ENCODE peak calls at places on chromosomes 1 and 21, in nine cellular contexts. O is ovary, H is heart left ventricle, Q is kidney, R is OCI-LY7, N is breast epithelium, S is psoas muscle, K is fibroblast of lung, T is left ventricle myocardium inferior. M is an unnamed sample.

GRCh38 chr21:39020751-39021474 is 162.3 kb downstream of the PSMG1 start:
- DNase-seq in O (peak; percentile 75), H (no peak), Q (peak; percentile 93), R (no peak), N (no peak), S (no peak), K (peak; percentile 85), T (peak; percentile 36), M (no peak)

GRCh38 chr1:34829250-34829649 is 30.3 kb downstream of the SMIM12 start:
- DNase-seq in O (no peak), H (no peak), Q (no peak), R (no peak), N (no peak), S (no peak), K (no peak), T (no peak), M (no peak)

GRCh38 chr21:43703068-43703880 is 15.7 kb upstream of the PDXK start:
- DNase-seq in O (no peak), H (peak; percentile 58), Q (peak; percentile 80), R (no peak), N (no peak), S (peak; percentile 64), K (peak; percentile 74), T (peak; percentile 71), M (no peak)

GRCh38 chr1:154573168-154573510 is 5.6 kb downstream of the CHRNB2 start:
- DNase-seq in O (no peak), H (no peak), Q (no peak), R (peak; percentile 18), N (no peak), S (no peak), K (no peak), T (no peak), M (no peak)

GRCh38 chr1:26694185-26694572 is 1.6 kb upstream of the ARID1A start:
- DNase-seq in O (peak; percentile 15), H (no peak), Q (no peak), R (no peak), N (no peak), S (no peak), K (no peak), T (no peak), M (no peak)

GRCh38 chr1:96918406-96918805 is 196.8 kb downstream of the PTBP2 start:
- DNase-seq in O (no peak), H (no peak), Q (no peak), R (no peak), N (no peak), S (no peak), K (peak; percentile 77), T (no peak), M (no peak)

GRCh38 chr1:234659538-234659937 is 49.6 kb upstream of the IRF2BP2 start:
- DNase-seq in O (peak; percentile 74), H (no peak), Q (no peak), R (no peak), N (no peak), S (no peak), K (peak; percentile 68), T (no peak), M (no peak)

GRCh38 chr1:12454406-12455391 is 163.3 kb downstream of the DHRS3 start:
- DNase-seq in O (no peak), H (no peak), Q (peak; percentile 87), R (no peak), N (no peak), S (peak; percentile 80), K (peak; percentile 52), T (no peak), M (no peak)

GRCh38 chr1:180231506-180232420 is 1.7 kb downstream of the LHX4 start:
- DNase-seq in O (no peak), H (no peak), Q (no peak), R (peak; percentile 19), N (no peak), S (no peak), K (peak; percentile 46), T (no peak), M (peak; percentile 78)

GRCh38 chr21:27149034-27149433 is 182.1 kb upstream of the ADAMTS5 start:
- DNase-seq in O (no peak), H (no peak), Q (no peak), R (no peak), N (no peak), S (no peak), K (no peak), T (no peak), M (no peak)

GRCh38 chr21:27146268-27146667 is 179.4 kb upstream of the ADAMTS5 start:
- DNase-seq in O (no peak), H (no peak), Q (no peak), R (no peak), N (no peak), S (no peak), K (no peak), T (no peak), M (no peak)

GRCh38 chr21:27145134-27145798 is 178.4 kb upstream of the ADAMTS5 start:
- DNase-seq in O (no peak), H (no peak), Q (no peak), R (no peak), N (no peak), S (no peak), K (no peak), T (no peak), M (no peak)

DNA sequence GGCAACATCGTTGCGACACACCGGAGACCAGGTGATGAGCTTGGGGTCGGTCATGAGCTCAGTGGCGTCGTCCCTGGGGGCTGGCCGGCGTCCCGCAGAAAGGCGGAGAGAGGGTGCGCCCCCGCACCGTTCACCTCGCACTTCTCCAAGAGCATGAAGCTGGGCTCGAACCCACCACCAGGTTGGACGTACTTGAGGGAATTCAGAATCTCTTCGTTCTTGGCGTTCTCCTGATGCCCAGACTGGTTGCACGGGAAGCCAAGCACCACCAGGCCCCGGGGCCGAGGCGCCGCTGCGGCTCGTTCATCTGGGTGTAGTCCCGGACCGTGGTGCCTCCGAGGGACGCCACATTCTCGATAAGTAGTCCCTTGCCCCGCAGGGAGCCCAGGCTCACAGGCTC is 176.6 kb upstream of the ADAMTS5 start:
- DNase-seq in O (no peak), H (no peak), Q (peak; percentile 62), R (no peak), N (no peak), S (peak; percentile 46), K (no peak), T (no peak), M (no peak)
- H3K9me3 ChIP-seq in O (no peaks in the 10 kb centered on the region), H (no peaks in the 10 kb centered on the region), Q (no peaks in the 10 kb centered on the region), R (peaks cover 13% of the 10 kb centered on the region), N (peaks cover 3% of the 10 kb centered on the region), S (no peaks in the 10 kb centered on the region), K (no peaks in the 10 kb centered on the region), T (no peaks in the 10 kb centered on the region), M (no peaks in the 10 kb centered on the region)

GRCh38 chr1:160219062-160219929 is 14.1 kb downstream of the PEA15 start:
- DNase-seq in O (peak; percentile 54), H (peak; percentile 55), Q (no peak), R (no peak), N (peak; percentile 61), S (no peak), K (peak; percentile 84), T (peak; percentile 38), M (peak; percentile 40)

GRCh38 chr1:160211010-160211790 is 6.0 kb downstream of the PEA15 start:
- DNase-seq in O (no peak), H (no peak), Q (no peak), R (no peak), N (no peak), S (no peak), K (no peak), T (no peak), M (no peak)

GRCh38 chr1:160210563-160210962 is 5.4 kb downstream of the PEA15 start:
- DNase-seq in O (no peak), H (no peak), Q (no peak), R (no peak), N (no peak), S (no peak), K (no peak), T (no peak), M (no peak)

GRCh38 chr1:160217466-160218165 is 12.4 kb downstream of the PEA15 start:
- DNase-seq in O (peak; percentile 40), H (no peak), Q (no peak), R (no peak), N (no peak), S (no peak), K (peak; percentile 42), T (no peak), M (no peak)

GRCh38 chr1:160214481-160215140 is 9.4 kb downstream of the PEA15 start:
- DNase-seq in O (no peak), H (no peak), Q (no peak), R (no peak), N (no peak), S (no peak), K (no peak), T (no peak), M (no peak)
- TF ChIP-seq CTCF in O (no peak), H (no peak), Q (no peak), R (no peak), N (no peak), S (no peak), K (no peak), T (no peak), M (no peak)

GRCh38 chr1:32377541-32378220 is 15.3 kb downstream of the TSSK3 start:
- DNase-seq in O (no peak), H (no peak), Q (no peak), R (no peak), N (no peak), S (no peak), K (no peak), T (no peak), M (no peak)

GRCh38 chr1:32374193-32374592 is 11.9 kb downstream of the TSSK3 start:
- DNase-seq in O (no peak), H (no peak), Q (no peak), R (no peak), N (no peak), S (no peak), K (no peak), T (no peak), M (no peak)

GRCh38 chr1:32376199-32376598 is 13.9 kb downstream of the TSSK3 start:
- DNase-seq in O (no peak), H (no peak), Q (no peak), R (no peak), N (no peak), S (no peak), K (no peak), T (no peak), M (no peak)

DNA sequence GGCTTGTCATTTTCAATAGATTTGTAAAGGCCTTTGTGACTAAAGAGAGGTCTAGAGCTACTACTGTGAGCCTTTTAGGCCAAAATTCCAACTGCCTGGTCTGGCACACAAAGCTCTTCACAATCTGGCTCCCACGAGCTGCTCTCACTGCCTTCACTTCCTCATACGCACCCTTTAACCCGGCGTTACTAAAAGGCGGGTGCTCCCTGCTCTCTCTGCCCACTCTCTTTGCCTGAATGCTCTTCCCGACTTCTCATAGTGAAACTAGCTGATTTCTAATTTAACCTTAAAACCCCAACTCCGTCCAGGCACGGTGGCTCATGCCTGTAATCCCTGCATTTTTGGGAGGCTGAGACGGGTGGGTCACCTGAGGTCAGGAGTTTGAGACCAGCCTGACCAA is 14.2 kb downstream of the BSDC1 start:
- DNase-seq in O (no peak), H (no peak), Q (no peak), R (no peak), N (no peak), S (no peak), K (no peak), T (no peak), M (no peak)
- H3K36me3 ChIP-seq in O (no peaks in the 10 kb centered on the region), H (peaks cover 100% of the 10 kb centered on the region), Q (peaks cover 87% of the 10 kb centered on the region), R (peaks cover 84% of the 10 kb centered on the region), N (peaks cover 27% of the 10 kb centered on the region), S (peaks cover 100% of the 10 kb centered on the region), K (peaks cover 19% of the 10 kb centered on the region), T (peaks cover 100% of the 10 kb centered on the region), M (peaks cover 56% of the 10 kb centered on the region)

GRCh38 chr1:163866539-163866938 is 544.8 kb downstream of the NUF2 start:
- DNase-seq in O (no peak), H (no peak), Q (no peak), R (no peak), N (no peak), S (no peak), K (peak; percentile 26), T (no peak), M (no peak)

GRCh38 chr1:163864207-163864606 is 542.5 kb downstream of the NUF2 start:
- DNase-seq in O (no peak), H (no peak), Q (no peak), R (no peak), N (no peak), S (no peak), K (no peak), T (no peak), M (no peak)
- H3K9me3 ChIP-seq in O (no peaks in the 10 kb centered on the region), H (peaks cover 23% of the 10 kb centered on the region), Q (no peaks in the 10 kb centered on the region), R (no peaks in the 10 kb centered on the region), N (peaks cover 6% of the 10 kb centered on the region), S (peaks cover 6% of the 10 kb centered on the region), K (no peaks in the 10 kb centered on the region), T (peaks cover 24% of the 10 kb centered on the region), M (peaks cover 4% of the 10 kb centered on the region)

M was measured in A673.